ENCODE peak calls at places on chromosomes 7 and 10, in six cellular contexts. P, R, D, K, I and F are unnamed samples. For H3K36me3, the result is how much of the 10 kb centered on the place peaks cover.

GRCh38 chr10:49600781-49601400 is 9.2 kb upstream of the SLC18A3 start:
- DNase-seq in K (peak), D (no peak), I (no peak), R (no peak), P (no peak), F (no peak)

GRCh38 chr7:11552676-11553075 is 279.3 kb downstream of the THSD7A start:
- DNase-seq in R (no peak), P (no peak), D (no peak), I (no peak), K (no peak), F (no peak)

GRCh38 chr7:102288285-102288930 is 1.7 kb downstream of the SH2B2 start:
- DNase-seq in I (no peak), P (no peak), R (no peak), K (no peak), D (peak), F (no peak)

GRCh38 chr7:75937958-75938786 is 23.2 kb downstream of the POR start:
- DNase-seq in R (peak), D (peak), K (peak), P (peak), I (peak), F (peak)

GRCh38 chr10:69742928-69743602 is 58.6 kb upstream of the COL13A1 start:
- DNase-seq in P (peak), D (peak), I (peak), R (no peak), K (peak), F (no peak)

GRCh38 chr10:93745411-93746065 is 12.2 kb upstream of the LGI1 start:
- DNase-seq in D (peak), K (no peak), I (no peak), R (no peak), P (peak), F (no peak)

GRCh38 chr7:106660862-106661720 is at the start of gene CCDC71L:
- DNase-seq in R (peak), D (peak), I (peak), P (peak), K (peak), F (peak)

GRCh38 chr10:26334932-26335573 is 103.1 kb upstream of the APBB1IP start:
- DNase-seq in I (peak), R (peak), K (peak), D (peak), P (peak), F (peak)

GRCh38 chr7:67918158-67918557 is 921.5 kb downstream of the TYW1 start:
- DNase-seq in P (no peak), K (no peak), R (no peak), I (no peak), D (no peak), F (no peak)

GRCh38 chr10:84613336-84614021 is 285.1 kb downstream of the CCSER2 start:
- DNase-seq in R (no peak), K (no peak), D (peak), P (no peak), I (no peak), F (no peak)

GRCh38 chr7:78296689-78297371 is 498.3 kb downstream of the PHTF2 start:
- DNase-seq in K (peak), I (no peak), P (no peak), D (peak), R (no peak), F (no peak)

GRCh38 chr7:20310963-20311742 is 19.5 kb upstream of the ITGB8 start:
- DNase-seq in K (no peak), P (peak), I (peak), R (no peak), D (peak), F (no peak)

GRCh38 chr10:35025916-35026315 is 64.2 kb downstream of the CUL2 start:
- DNase-seq in K (no peak), I (peak), R (no peak), P (peak), D (peak), F (no peak)

GRCh38 chr10:13902868-13903267 is 316.1 kb downstream of the PRPF18 start:
- DNase-seq in I (no peak), K (no peak), P (no peak), R (no peak), D (no peak), F (no peak)

GRCh38 chr10:24505759-24506158 is 217.9 kb downstream of the ARHGAP21 start:
- DNase-seq in D (no peak), R (no peak), I (no peak), P (peak), K (no peak), F (no peak)

GRCh38 chr10:62083413-62083794 is 181.9 kb downstream of the ARID5B start:
- DNase-seq in P (peak), I (no peak), R (no peak), K (no peak), D (peak), F (no peak)

GRCh38 chr10:51743146-51743545 is 43.8 kb upstream of the CSTF2T start:
- DNase-seq in P (no peak), I (no peak), K (no peak), D (no peak), R (no peak), F (no peak)

GRCh38 chr7:74155810-74156395 is 18.3 kb upstream of the EIF4H start:
- DNase-seq in R (no peak), K (no peak), P (no peak), I (no peak), D (no peak), F (no peak)

GRCh38 chr7:70314221-70314620 is 715.9 kb downstream of the AUTS2 start:
- DNase-seq in P (no peak), I (no peak), D (no peak), K (no peak), R (no peak), F (no peak)

GRCh38 chr10:87733081-87733480 is 73.4 kb downstream of the PAPSS2 start:
- DNase-seq in D (no peak), K (no peak), R (no peak), P (no peak), I (no peak), F (no peak)

GRCh38 chr7:99489235-99489634 is 10.8 kb downstream of the ZNF394 start:
- DNase-seq in K (no peak), D (no peak), R (no peak), P (no peak), I (no peak), F (no peak)

GRCh38 chr10:69344591-69345244 is 66.4 kb downstream of the HK1 start:
- DNase-seq in R (no peak), D (no peak), I (no peak), K (peak), P (no peak), F (no peak)

GRCh38 chr7:116340201-116340847 is 130.0 kb downstream of the TES start:
- DNase-seq in I (no peak), K (no peak), P (no peak), R (no peak), D (peak), F (no peak)

GRCh38 chr7:121116399-121116798 is 127.9 kb downstream of the CPED1 start:
- DNase-seq in D (no peak), R (no peak), K (no peak), P (no peak), I (no peak), F (no peak)

GRCh38 chr10:74674892-74675291 is 151.5 kb upstream of the KAT6B start:
- DNase-seq in R (no peak), D (no peak), P (no peak), I (no peak), K (no peak), F (no peak)

GRCh38 chr10:120917521-120918250 is 66.5 kb downstream of the WDR11 start:
- DNase-seq in P (no peak), D (peak), R (no peak), K (no peak), I (no peak), F (no peak)

GRCh38 chr10:110460111-110460809 is 37.4 kb upstream of the DUSP5 start:
- DNase-seq in R (peak), K (no peak), I (peak), D (peak), P (no peak), F (peak)

GRCh38 chr7:28533731-28534531 is 121.6 kb downstream of the CREB5 start:
- DNase-seq in K (peak), R (peak), I (peak), D (peak), P (peak), F (no peak)

GRCh38 chr7:50261593-50261992 is 42.9 kb upstream of the IKZF1 start:
- DNase-seq in R (no peak), I (no peak), K (no peak), P (no peak), D (no peak), F (no peak)

GRCh38 chr10:43204943-43205671 is 61.8 kb downstream of the RASGEF1A start:
- DNase-seq in D (peak), R (no peak), K (peak), P (peak), I (peak), F (no peak)

GRCh38 chr10:125698599-125698998 is 15.6 kb upstream of the TEX36 start:
- DNase-seq in K (no peak), I (no peak), R (no peak), D (no peak), P (no peak), F (no peak)

GRCh38 chr10:125694874-125695273 is 11.9 kb upstream of the TEX36 start:
- DNase-seq in D (peak), K (no peak), P (peak), R (no peak), I (peak), F (no peak)

GRCh38 chr10:125699562-125700143 is 16.7 kb upstream of the TEX36 start:
- DNase-seq in K (no peak), R (no peak), I (no peak), P (no peak), D (no peak), F (no peak)

DNA sequence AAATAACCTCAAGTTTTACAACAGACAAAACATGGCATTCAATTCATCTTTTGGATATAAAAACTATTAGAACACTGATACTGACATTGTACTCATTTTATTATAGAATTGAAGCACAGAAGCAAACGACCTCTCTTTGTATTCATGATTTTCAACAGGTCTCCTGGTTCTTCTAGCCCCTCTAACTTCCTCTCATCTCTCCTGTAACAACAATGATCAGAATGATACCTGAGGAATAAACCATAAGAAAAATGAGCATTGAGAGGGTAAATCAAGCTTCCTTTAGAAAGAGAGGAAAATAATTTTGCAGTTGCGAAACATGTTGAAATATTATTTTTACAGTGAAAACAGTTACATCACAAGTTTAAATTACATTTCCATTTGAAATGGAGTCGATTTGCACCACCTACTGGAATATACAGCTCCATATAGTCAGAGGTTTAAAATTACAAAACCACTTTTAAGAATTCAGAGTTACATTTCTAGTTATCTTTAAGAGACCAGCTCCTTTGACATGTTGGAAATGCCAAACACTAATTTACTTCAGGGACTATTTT is 17.5 kb upstream of the TEX36 start:
- DNase-seq in D (peak), K (no peak), P (peak), I (peak), R (no peak), F (no peak)
- TF ChIP-seq CTCF in D (peak), K (no peak), P (no peak), I (peak), R (no peak), F (no peak)

DNA sequence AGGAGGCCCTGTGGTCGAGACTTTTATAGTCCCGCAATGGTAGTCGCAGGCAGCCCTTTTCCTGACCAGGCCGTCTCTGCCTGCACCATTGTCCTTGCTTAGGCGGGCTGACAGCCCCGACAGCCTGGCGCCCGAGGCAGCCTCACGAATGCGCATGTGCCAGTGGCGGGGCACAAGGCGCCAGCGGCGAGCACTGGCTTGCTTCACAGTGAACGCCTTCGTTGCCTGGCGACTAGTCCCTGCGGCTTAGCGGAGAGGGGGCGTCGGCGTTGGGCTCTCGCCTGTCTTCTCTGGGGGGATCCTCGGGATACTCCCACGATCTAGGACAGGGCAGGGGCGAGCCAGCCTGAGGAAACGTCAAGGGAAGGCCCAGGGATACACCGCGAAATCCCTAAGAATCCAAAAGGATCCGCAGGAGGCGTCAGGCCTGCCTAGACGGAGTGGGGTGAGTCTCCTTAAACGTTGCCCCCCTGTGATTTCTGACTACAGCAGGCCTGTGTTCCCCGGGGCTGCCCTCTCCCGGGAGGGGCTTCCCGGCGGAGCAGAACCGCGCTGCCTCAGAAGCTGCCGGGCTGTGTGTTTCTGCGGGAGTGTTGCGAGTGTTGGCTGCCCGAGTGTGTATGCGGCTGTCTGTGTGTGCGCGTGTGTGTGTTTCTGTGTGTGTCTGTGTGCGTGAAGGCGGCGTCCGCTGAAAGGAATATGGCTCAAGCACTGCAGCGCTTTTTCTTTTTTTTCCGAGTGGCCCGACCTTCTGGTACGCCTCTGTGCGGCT is 20.5 kb upstream of the ZNF273 start:
- DNase-seq in I (no peak), R (peak), D (no peak), P (peak), K (peak), F (no peak)
- H3K4me3 ChIP-seq in I (peak), R (peak), D (no peak), P (no peak), K (peak), F (peak)

GRCh38 chr10:97747573-97747972 is 10.6 kb downstream of the ZFYVE27 start:
- DNase-seq in K (no peak), R (no peak), D (no peak), P (no peak), I (no peak), F (no peak)

GRCh38 chr10:97743169-97743945 is 6.4 kb downstream of the ZFYVE27 start:
- DNase-seq in D (no peak), P (no peak), R (no peak), K (no peak), I (no peak), F (no peak)

GRCh38 chr10:97740613-97741012 is 3.7 kb downstream of the ZFYVE27 start:
- DNase-seq in P (no peak), K (no peak), D (no peak), R (no peak), I (no peak), F (no peak)

GRCh38 chr10:97748116-97748515 is 11.2 kb downstream of the ZFYVE27 start:
- DNase-seq in D (no peak), K (no peak), R (no peak), P (no peak), I (no peak), F (no peak)

DNA sequence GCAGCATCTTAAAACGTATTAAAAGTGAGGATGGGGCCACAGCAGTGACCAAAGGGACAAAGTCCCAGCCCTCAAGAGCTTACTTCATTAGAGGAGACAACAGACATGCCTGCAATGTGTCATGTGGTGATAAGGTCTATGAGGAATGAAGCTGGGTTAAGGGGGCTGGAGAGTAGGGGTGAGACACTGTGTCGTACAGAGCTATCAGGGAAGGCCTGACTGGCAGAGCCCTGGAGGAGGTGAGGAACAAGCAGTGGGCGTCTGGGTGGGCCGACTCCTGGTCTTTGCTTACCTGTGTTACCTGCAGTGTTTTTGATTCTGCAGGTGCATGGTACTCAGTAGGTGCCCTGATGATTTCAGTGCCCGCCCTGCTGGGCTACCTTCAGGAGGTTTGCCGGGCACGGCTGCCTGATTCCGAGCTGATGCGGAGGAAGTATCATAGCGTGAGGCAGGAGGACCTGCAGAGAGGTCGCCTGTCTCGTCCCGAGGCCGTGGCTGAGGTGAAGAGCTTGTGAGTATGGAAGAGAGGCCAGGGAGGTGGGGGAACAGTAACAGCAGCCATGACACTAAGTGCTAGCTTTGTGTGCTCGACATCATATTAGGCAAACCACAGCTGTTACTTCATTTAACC is 7.6 kb downstream of the ZFYVE27 start:
- DNase-seq in I (no peak), K (no peak), P (no peak), D (no peak), R (no peak), F (no peak)
- H3K36me3 ChIP-seq in I (under half), K (under half), P (under half), D (under half), R (half or more), F (under half)

GRCh38 chr7:128829391-128830166 is 627 bp upstream of the FLNC start:
- DNase-seq in I (peak), K (no peak), R (no peak), P (peak), D (peak), F (no peak)
- TF ChIP-seq CTCF in I (no peak), K (no peak), R (no peak), P (no peak), D (no peak), F (no peak)